ENCODE peak calls at places on chromosomes 3 and 15, in nine cellular contexts. D, M, I, R, Q, L, K, Z and E are unnamed samples. For H3K4me1 and H3K36me3, the result is how much of the 10 kb centered on the place peaks cover.

GRCh38 chr3:182393830-182394367 is 399.4 kb upstream of the ATP11B start:
- DNase-seq in D (no peak), M (no peak), I (no peak), R (no peak), Q (no peak), L (no peak), K (no peak), Z (no peak), E (no peak)

GRCh38 chr3:124809039-124809438 is 78.1 kb downstream of the ITGB5 start:
- DNase-seq in D (no peak), M (no peak), I (no peak), R (no peak), Q (no peak), L (no peak), K (no peak), Z (no peak), E (no peak)

GRCh38 chr3:111326144-111326995 is 215.6 kb upstream of the CD96 start:
- DNase-seq in D (no peak), M (peak), I (no peak), R (no peak), Q (no peak), L (no peak), K (no peak), Z (peak), E (no peak)

GRCh38 chr3:99708207-99708745 is 69.9 kb downstream of the COL8A1 start:
- DNase-seq in D (no peak), M (peak), I (no peak), R (no peak), Q (no peak), L (no peak), K (no peak), Z (no peak), E (no peak)

GRCh38 chr15:45474799-45475198 is 47.8 kb downstream of the SLC30A4 start:
- DNase-seq in D (no peak), M (no peak), I (no peak), R (no peak), Q (no peak), L (no peak), K (no peak), Z (no peak), E (no peak)

GRCh38 chr3:116929534-116930222 is 220.1 kb downstream of the TUSC7 start:
- DNase-seq in D (no peak), M (no peak), I (peak), R (no peak), Q (no peak), L (no peak), K (no peak), Z (no peak), E (no peak)

GRCh38 chr3:16761576-16761975 is 123.2 kb upstream of the PLCL2 start:
- DNase-seq in D (no peak), M (no peak), I (no peak), R (no peak), Q (no peak), L (no peak), K (peak), Z (peak), E (no peak)

GRCh38 chr15:80626643-80627120 is 68.4 kb upstream of the ABHD17C start:
- DNase-seq in D (no peak), M (no peak), I (no peak), R (no peak), Q (no peak), L (no peak), K (no peak), Z (no peak), E (no peak)

GRCh38 chr3:52218454-52218853 is 7.0 kb downstream of the TLR9 start:
- DNase-seq in D (no peak), M (no peak), I (no peak), R (no peak), Q (no peak), L (no peak), K (no peak), Z (no peak), E (no peak)

GRCh38 chr3:53161820-53162671 is 1.0 kb downstream of the PRKCD start:
- DNase-seq in D (peak), M (peak), I (peak), R (no peak), Q (no peak), L (peak), K (peak), Z (peak), E (no peak)

GRCh38 chr3:67774676-67775075 is 120.3 kb upstream of the SUCLG2 start:
- DNase-seq in D (no peak), M (no peak), I (no peak), R (no peak), Q (no peak), L (no peak), K (no peak), Z (no peak), E (no peak)

GRCh38 chr3:145145461-145145860 is 1015.5 kb downstream of the PLOD2 start:
- DNase-seq in D (no peak), M (no peak), I (no peak), R (no peak), Q (no peak), L (no peak), K (no peak), Z (no peak), E (no peak)

GRCh38 chr3:78846688-78847087 is 921.1 kb downstream of the ROBO1 start:
- DNase-seq in D (no peak), M (peak), I (no peak), R (no peak), Q (no peak), L (no peak), K (peak), Z (peak), E (no peak)

GRCh38 chr3:184005981-184006507 is 11.6 kb downstream of the ABCC5 start:
- DNase-seq in D (peak), M (peak), I (no peak), R (peak), Q (peak), L (no peak), K (peak), Z (peak), E (no peak)

GRCh38 chr3:55692295-55692957 is 205.3 kb upstream of the WNT5A start:
- DNase-seq in D (no peak), M (no peak), I (no peak), R (no peak), Q (no peak), L (no peak), K (peak), Z (no peak), E (no peak)

GRCh38 chr3:66255865-66256264 is 35.1 kb downstream of the SLC25A26 start:
- DNase-seq in D (no peak), M (no peak), I (no peak), R (no peak), Q (no peak), L (no peak), K (no peak), Z (no peak), E (no peak)

GRCh38 chr15:81498314-81498713 is 124.3 kb upstream of the TMC3 start:
- DNase-seq in D (no peak), M (no peak), I (no peak), R (no peak), Q (no peak), L (no peak), K (no peak), Z (no peak), E (no peak)

GRCh38 chr3:188361888-188362287 is 207.9 kb downstream of the LPP start:
- DNase-seq in D (no peak), M (no peak), I (no peak), R (no peak), Q (no peak), L (no peak), K (no peak), Z (no peak), E (no peak)

GRCh38 chr15:79394231-79394630 is 37.9 kb upstream of the MINAR1 start:
- DNase-seq in D (no peak), M (peak), I (no peak), R (no peak), Q (no peak), L (no peak), K (no peak), Z (peak), E (no peak)

GRCh38 chr3:62242846-62243245 is 130.5 kb downstream of the FEZF2 start:
- DNase-seq in D (no peak), M (no peak), I (no peak), R (no peak), Q (no peak), L (no peak), K (no peak), Z (no peak), E (no peak)

GRCh38 chr3:25386686-25387271 is 41.3 kb upstream of the RARB start:
- DNase-seq in D (no peak), M (no peak), I (no peak), R (no peak), Q (no peak), L (no peak), K (no peak), Z (peak), E (no peak)

GRCh38 chr3:42823351-42823750 is 14.1 kb downstream of the ACKR2 start:
- DNase-seq in D (no peak), M (no peak), I (no peak), R (no peak), Q (no peak), L (no peak), K (peak), Z (no peak), E (no peak)

GRCh38 chr15:92400573-92400972 is 6.9 kb downstream of the ST8SIA2 start:
- DNase-seq in D (no peak), M (no peak), I (no peak), R (no peak), Q (no peak), L (no peak), K (no peak), Z (no peak), E (no peak)

GRCh38 chr3:54691230-54691900 is 236.5 kb downstream of the LRTM1 start:
- DNase-seq in D (no peak), M (peak), I (no peak), R (no peak), Q (no peak), L (no peak), K (peak), Z (no peak), E (no peak)

GRCh38 chr3:191350389-191351090 is 20.2 kb upstream of the UTS2B start:
- DNase-seq in D (no peak), M (peak), I (peak), R (no peak), Q (no peak), L (no peak), K (no peak), Z (no peak), E (no peak)
- H3K4me1 ChIP-seq in D (under half), M (under half), I (under half), R (half or more), Q (under half), L (under half), K (under half), Z (under half), E (under half)

GRCh38 chr15:84855032-84855645 is 29.3 kb upstream of the SLC28A1 start:
- DNase-seq in D (no peak), M (no peak), I (no peak), R (no peak), Q (no peak), L (no peak), K (no peak), Z (no peak), E (no peak)
- H3K36me3 ChIP-seq in D (under half), M (under half), I (under half), R (under half), Q (under half), L (under half), K (under half), Z (under half), E (under half)

GRCh38 chr3:149579161-149579560 is 78.7 kb downstream of the WWTR1 start:
- DNase-seq in D (no peak), M (no peak), I (no peak), R (no peak), Q (no peak), L (no peak), K (no peak), Z (no peak), E (no peak)
- H3K4me1 ChIP-seq in D (under half), M (under half), I (half or more), R (half or more), Q (under half), L (under half), K (half or more), Z (half or more), E (under half)

DNA sequence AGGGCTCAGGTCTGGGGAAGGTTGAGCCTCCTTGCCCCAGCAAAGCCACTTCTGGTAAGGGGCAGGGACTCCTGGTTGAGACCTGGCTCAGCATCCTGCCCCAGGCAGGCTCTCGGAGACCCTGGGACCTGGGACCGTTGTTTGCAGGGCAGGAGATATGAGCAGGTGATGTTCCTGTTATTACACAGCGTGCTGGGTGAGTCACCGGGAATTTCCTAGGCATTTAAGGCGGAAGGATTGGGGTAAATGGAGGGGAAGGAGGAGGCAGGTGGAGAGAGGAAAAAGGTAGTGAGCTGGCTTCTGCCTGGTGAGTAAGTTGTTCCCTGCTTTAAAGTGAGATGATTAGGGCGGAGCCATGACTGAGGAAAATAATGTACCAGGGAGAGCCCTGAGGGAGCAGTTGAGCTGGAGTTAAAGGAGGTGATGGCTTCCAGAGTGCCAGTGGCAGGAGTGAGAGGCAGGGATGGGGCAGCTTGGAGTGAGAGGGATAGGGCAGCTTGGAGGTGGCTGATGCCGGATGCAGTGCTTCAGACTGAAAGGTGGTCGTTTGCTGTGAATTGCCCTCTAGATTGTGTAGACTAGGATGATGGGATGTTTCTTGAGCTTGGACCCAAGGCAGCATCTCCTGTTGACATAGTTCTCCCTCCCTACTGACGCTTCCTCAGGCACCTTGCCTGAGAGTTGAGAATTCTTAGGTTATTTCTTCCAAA is 79.4 kb downstream of the AAGAB start:
- DNase-seq in D (no peak), M (no peak), I (no peak), R (peak), Q (no peak), L (peak), K (peak), Z (peak), E (no peak)
- H3K36me3 ChIP-seq in D (under half), M (under half), I (half or more), R (under half), Q (under half), L (half or more), K (under half), Z (under half), E (under half)